ENCODE peak calls at places on chromosomes 11 and 22, in eight cellular contexts. D is choroid plexus epithelial cell; P is CD8-positive, alpha-beta T cell; I is mesothelial cell of epicardium; O is A549; H is mucosa of descending colon; U is WTC11; E is nephron progenitor cell. F is an unnamed sample.

GRCh38 chr11:84396521-84396920 is 1110.4 kb upstream of the CCDC90B start:
- DNase-seq in P (no peak), D (peak; percentile 2), I (no peak), U (no peak), H (no peak), E (no peak), O (no peak), F (no peak)

GRCh38 chr11:20672575-20672974 is 3.2 kb downstream of the NELL1 start:
- DNase-seq in D (peak; percentile 13), E (no peak), I (no peak), O (peak; percentile 20), P (no peak), H (no peak), U (no peak), F (no peak)

GRCh38 chr11:1844221-1845094 is 5.7 kb downstream of the TNNI2 start:
- DNase-seq in E (no peak), D (peak; percentile 31), O (peak; percentile 50), U (no peak), H (peak; percentile 56), P (peak; percentile 76), I (no peak), F (no peak)

GRCh38 chr11:96259053-96259837 is 83.8 kb downstream of the MAML2 start:
- DNase-seq in D (peak; percentile 69), U (no peak), P (no peak), E (no peak), H (no peak), I (no peak), O (peak; percentile 26), F (no peak)

GRCh38 chr22:29259253-29259899 is 8.4 kb downstream of the RHBDD3 start:
- DNase-seq in I (no peak), P (no peak), E (no peak), O (peak; percentile 29), H (no peak), D (peak; percentile 12), U (peak; percentile 39), F (no peak)

GRCh38 chr11:20647976-20648565 is 21.3 kb upstream of the NELL1 start:
- DNase-seq in I (no peak), P (no peak), H (no peak), D (peak; percentile 61), E (peak; percentile 69), O (peak; percentile 41), U (peak; percentile 53), F (peak; percentile 7)

GRCh38 chr11:111684259-111684658 is 81.9 kb downstream of the PPP2R1B start:
- DNase-seq in E (no peak), O (no peak), P (no peak), I (no peak), H (no peak), D (no peak), U (no peak), F (no peak)

GRCh38 chr11:45606514-45607024 is 58.9 kb downstream of the CHST1 start:
- DNase-seq in I (no peak), D (no peak), O (no peak), H (no peak), U (peak; percentile 81), P (no peak), E (peak; percentile 74), F (no peak)

GRCh38 chr11:2258501-2259465 is 11.6 kb downstream of the ASCL2 start:
- DNase-seq in O (no peak), U (no peak), E (no peak), I (no peak), P (peak; percentile 40), D (no peak), H (no peak), F (no peak)

DNA sequence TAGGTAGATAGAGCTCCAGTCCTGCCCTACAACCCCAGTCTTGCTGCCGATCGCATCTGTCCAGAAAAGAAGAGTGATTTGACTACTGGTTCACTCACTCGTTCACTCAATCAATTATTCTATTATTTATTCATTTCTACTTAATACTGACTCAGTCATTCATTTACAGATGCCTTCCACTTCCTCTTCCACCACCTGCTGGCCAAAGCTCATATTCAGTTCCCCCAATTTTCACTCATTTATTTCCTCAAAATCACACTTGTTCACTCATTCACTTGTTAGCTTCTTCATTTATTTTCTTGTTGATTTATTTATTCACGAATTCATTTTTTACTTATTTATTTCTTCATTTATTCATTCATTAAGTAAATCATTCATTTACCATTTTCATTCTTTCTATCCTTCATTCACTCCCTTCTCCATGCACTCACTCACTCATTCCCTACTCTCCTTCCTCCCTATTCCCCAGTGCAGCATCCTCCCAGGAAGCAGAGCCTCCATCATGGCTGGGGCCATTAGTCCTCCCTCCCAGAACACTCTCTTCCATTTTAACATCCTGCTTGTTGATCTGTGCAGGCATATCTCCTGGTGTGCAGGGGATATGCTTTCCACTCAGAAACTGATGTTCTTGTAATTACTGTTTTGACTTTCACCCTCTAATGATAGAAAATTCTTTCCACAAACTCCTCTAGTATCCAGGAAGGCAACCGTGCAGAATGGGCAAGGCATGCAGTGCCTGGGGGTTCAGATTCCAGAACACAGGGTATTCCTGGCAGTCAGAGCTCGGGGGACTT is 281.0 kb downstream of the TENM4 start:
- DNase-seq in E (no peak), I (no peak), O (no peak), H (no peak), P (no peak), D (peak; percentile 11), U (no peak), F (no peak)
- TF ChIP-seq CTCF in E (no peak), I (peak; percentile 44), O (peak; percentile 21), H (no peak), P (no peak), D (peak; percentile 39), U (no peak), F (peak; percentile 13)

GRCh38 chr11:65380460-65381126 is 1.9 kb downstream of the SLC25A45 start:
- DNase-seq in U (no peak), O (no peak), P (no peak), H (peak; percentile 70), I (no peak), E (no peak), D (no peak), F (no peak)
- TF ChIP-seq CTCF in U (no peak), O (no peak), P (no peak), H (peak; percentile 33), I (no peak), E (no peak), D (no peak), F (no peak)

GRCh38 chr11:110376711-110377324 is 52.9 kb upstream of the FDX1 start:
- DNase-seq in D (peak; percentile 97), P (no peak), E (peak; percentile 38), H (peak; percentile 42), I (peak; percentile 58), U (peak; percentile 22), O (peak; percentile 87), F (peak; percentile 28)
- TF ChIP-seq CTCF in D (peak; percentile 80), P (peak; percentile 77), E (peak; percentile 84), H (peak; percentile 54), I (peak; percentile 61), U (peak; percentile 36), O (peak; percentile 79), F (peak; percentile 82)

GRCh38 chr11:59550368-59550841 is 39.1 kb downstream of the OR4D9 start:
- DNase-seq in D (peak; percentile 95), U (peak; percentile 94), E (peak; percentile 85), O (peak; percentile 99), I (peak; percentile 75), H (peak; percentile 84), P (peak; percentile 88), F (peak; percentile 94)
- TF ChIP-seq CTCF in D (peak; percentile 58), U (no peak), E (peak; percentile 43), O (no peak), I (peak; percentile 29), H (peak; percentile 20), P (no peak), F (peak; percentile 45)

DNA sequence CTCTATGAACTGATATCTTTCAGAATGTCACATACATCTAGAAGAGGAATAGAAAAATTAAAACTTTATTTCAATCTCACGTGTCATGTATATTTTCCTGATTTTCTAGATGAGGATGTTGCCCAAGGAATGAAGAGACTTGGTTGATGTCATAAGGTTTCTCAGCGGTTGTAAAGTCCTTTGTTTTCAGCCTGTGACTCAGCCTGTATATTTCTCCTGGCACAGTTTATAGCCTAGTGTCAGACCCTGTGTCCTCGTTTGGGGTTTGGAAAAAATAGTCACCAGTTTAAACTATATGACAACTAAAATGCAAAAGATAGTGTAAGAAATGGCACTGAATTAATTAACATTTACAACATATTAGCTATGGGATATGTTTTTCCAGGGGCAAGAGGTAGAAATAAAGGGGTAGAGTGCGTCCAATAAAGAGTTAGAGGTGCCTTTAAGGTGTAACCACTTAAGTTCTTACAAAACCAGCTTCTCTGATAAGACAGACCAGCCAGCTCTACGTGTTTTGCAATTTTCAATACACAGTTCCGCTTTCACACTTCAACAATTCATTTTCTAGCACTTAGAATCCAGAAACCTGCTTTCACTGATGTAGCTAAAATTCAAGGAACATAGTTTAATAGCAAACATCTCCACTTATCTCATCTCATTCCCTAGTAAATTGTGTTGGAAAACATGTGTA is 1432.6 kb upstream of the TENM4 start:
- DNase-seq in I (no peak), H (no peak), D (peak; percentile 30), E (no peak), U (no peak), P (no peak), O (no peak), F (no peak)
- TF ChIP-seq CTCF in I (no peak), H (no peak), D (no peak), E (no peak), U (no peak), P (no peak), O (no peak), F (no peak)

GRCh38 chr11:63837027-63837688 is 1.8 kb upstream of the MARK2 start:
- DNase-seq in E (peak; percentile 75), H (peak; percentile 77), I (no peak), U (peak; percentile 85), P (peak; percentile 84), O (peak; percentile 79), D (peak; percentile 83), F (peak; percentile 44)
- TF ChIP-seq CTCF in E (peak; percentile 86), H (peak; percentile 70), I (peak; percentile 89), U (peak; percentile 62), P (peak; percentile 82), O (peak; percentile 93), D (peak; percentile 96), F (peak; percentile 85)

DNA sequence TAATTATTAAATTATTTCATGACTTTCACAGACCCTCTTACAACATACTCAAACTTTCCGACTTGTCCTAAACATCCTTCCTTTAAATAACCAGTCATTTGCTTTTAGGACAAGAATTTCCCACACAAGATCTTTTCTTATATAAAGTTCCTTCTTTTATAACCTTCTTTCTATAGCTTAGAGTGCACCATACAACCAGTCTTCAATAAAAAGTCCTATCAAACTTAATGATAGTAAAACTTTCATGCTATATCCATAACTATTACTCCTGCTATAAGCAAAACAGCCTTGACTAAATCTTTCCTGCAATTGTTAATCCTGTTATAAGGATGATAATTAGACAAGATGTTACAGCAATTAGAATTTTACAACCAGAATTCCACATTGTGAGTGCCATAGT is 47.4 kb downstream of the ZNF280B start:
- DNase-seq in I (no peak), U (no peak), P (no peak), E (no peak), H (no peak), D (no peak), O (no peak), F (no peak)
- TF ChIP-seq CTCF in I (peak; percentile 3), U (peak; percentile 3), P (no peak), E (no peak), H (no peak), D (no peak), O (no peak), F (no peak)